ENCODE peak calls at places on chromosomes 12 and 14, in ten cellular contexts. E is CD4-positive, alpha-beta T cell; X is kidney epithelial cell; F is activated CD4-positive, alpha-beta T cell treated with anti-CD3 and anti-CD28 coated beads, Interleukin-2, amount 50 U/mL, for 1 hour; L is neural crest cell; S is fibroblast of pulmonary artery; M is effector CD4-positive, alpha-beta T cell; R is HS-5; Q is EH; N is cerebellum. U is an unnamed sample.

GRCh38 chr12:54604436-54604835 is 16.0 kb upstream of the PPP1R1A start:
- DNase-seq in N (no peak), R (no peak), Q (no peak), F (no peak), X (no peak), M (no peak), L (no peak), E (no peak), S (no peak), U (no peak)

GRCh38 chr12:130014485-130014807 is 110.6 kb upstream of the TMEM132D start:
- DNase-seq in E (no peak), N (no peak), X (no peak), M (no peak), F (no peak), Q (no peak), L (no peak), R (no peak), S (no peak), U (no peak)

GRCh38 chr12:76183459-76184186 is 99.1 kb upstream of the NAP1L1 start:
- DNase-seq in E (no peak), L (no peak), S (peak), X (peak), Q (peak), M (no peak), N (no peak), F (no peak), R (peak), U (no peak)

GRCh38 chr12:109946913-109947312 is 46.8 kb downstream of the TCHP start:
- DNase-seq in E (no peak), N (no peak), S (no peak), M (no peak), F (no peak), R (no peak), Q (no peak), L (no peak), X (no peak), U (no peak)

GRCh38 chr14:91953170-91953985 is 5.9 kb upstream of the FBLN5 start:
- DNase-seq in R (no peak), N (no peak), Q (peak), X (no peak), E (no peak), S (peak), L (no peak), F (no peak), M (no peak), U (no peak)

GRCh38 chr14:55332654-55333570 is 61.7 kb downstream of the FBXO34 start:
- DNase-seq in R (no peak), L (no peak), F (no peak), E (no peak), Q (peak), S (no peak), M (no peak), X (no peak), N (no peak), U (no peak)

GRCh38 chr12:1885605-1886245 is 32.7 kb downstream of the CACNA2D4 start:
- DNase-seq in N (no peak), E (no peak), F (no peak), L (no peak), X (no peak), R (no peak), M (no peak), Q (no peak), S (no peak), U (no peak)

GRCh38 chr12:25276199-25276937 is 25.6 kb upstream of the KRAS start:
- DNase-seq in F (peak), L (no peak), Q (peak), X (peak), N (no peak), R (peak), S (peak), M (no peak), E (peak), U (peak)

GRCh38 chr14:54106802-54107377 is 150.3 kb upstream of the BMP4 start:
- DNase-seq in N (no peak), S (peak), X (no peak), E (no peak), F (no peak), M (no peak), Q (peak), R (no peak), L (no peak), U (no peak)

GRCh38 chr14:66240112-66240511 is 246.1 kb upstream of the CCDC196 start:
- DNase-seq in E (no peak), S (peak), R (no peak), N (no peak), Q (no peak), M (no peak), X (no peak), F (no peak), L (no peak), U (no peak)

GRCh38 chr12:14213542-14213941 is 151.9 kb upstream of the ATF7IP start:
- DNase-seq in M (no peak), L (no peak), E (no peak), Q (peak), X (no peak), F (no peak), S (no peak), R (no peak), N (no peak), U (no peak)